ENCODE peak calls at places on chromosomes 2 and 18, in six cellular contexts. One of them, this sample, is unnamed.

GRCh38 chr18:22169889-22170420 is 566 bp downstream of the GATA6 start:
- DNase-seq in hepatocyte: no peak
- DNase-seq in IMR-90: peak; percentile 53
- DNase-seq in SK-N-SH: peak; percentile 32
- DNase-seq in Karpas-422: no peak
- DNase-seq in PC-9: no peak
- DNase-seq in this sample: no peak

GRCh38 chr18:58599106-58599505 is 29.8 kb downstream of the ALPK2 start:
- DNase-seq in hepatocyte: no peak
- DNase-seq in IMR-90: peak; percentile 58
- DNase-seq in SK-N-SH: no peak
- DNase-seq in Karpas-422: no peak
- DNase-seq in PC-9: no peak
- DNase-seq in this sample: no peak

GRCh38 chr2:33111002-33111446 is 164.3 kb downstream of the LTBP1 start:
- DNase-seq in hepatocyte: no peak
- DNase-seq in IMR-90: peak; percentile 73
- DNase-seq in SK-N-SH: no peak
- DNase-seq in Karpas-422: no peak
- DNase-seq in PC-9: no peak
- DNase-seq in this sample: no peak

GRCh38 chr2:112765251-112765650 is 842 bp upstream of the CKAP2L start:
- DNase-seq in hepatocyte: no peak
- DNase-seq in IMR-90: no peak
- DNase-seq in SK-N-SH: no peak
- DNase-seq in Karpas-422: peak; percentile 59
- DNase-seq in PC-9: no peak
- DNase-seq in this sample: peak; percentile 18

GRCh38 chr18:3593381-3593903 is 143.5 kb downstream of the TGIF1 start:
- DNase-seq in hepatocyte: no peak
- DNase-seq in IMR-90: peak; percentile 87
- DNase-seq in SK-N-SH: peak; percentile 68
- DNase-seq in Karpas-422: no peak
- DNase-seq in PC-9: no peak
- DNase-seq in this sample: no peak

GRCh38 chr2:17254421-17254820 is 263.8 kb downstream of the RAD51AP2 start:
- DNase-seq in hepatocyte: no peak
- DNase-seq in IMR-90: no peak
- DNase-seq in SK-N-SH: no peak
- DNase-seq in Karpas-422: no peak
- DNase-seq in PC-9: no peak
- DNase-seq in this sample: no peak

GRCh38 chr2:203740741-203741363 is 34.4 kb downstream of the CD28 start:
- DNase-seq in hepatocyte: no peak
- DNase-seq in IMR-90: peak; percentile 51
- DNase-seq in SK-N-SH: no peak
- DNase-seq in Karpas-422: no peak
- DNase-seq in PC-9: no peak
- DNase-seq in this sample: peak; percentile 31

GRCh38 chr18:70422061-70422965 is 133.5 kb downstream of the SOCS6 start:
- DNase-seq in hepatocyte: peak; percentile 70
- DNase-seq in IMR-90: peak; percentile 93
- DNase-seq in SK-N-SH: no peak
- DNase-seq in Karpas-422: peak; percentile 53
- DNase-seq in PC-9: peak; percentile 97
- DNase-seq in this sample: no peak

GRCh38 chr18:49335677-49336076 is 124.8 kb downstream of the DYM start:
- DNase-seq in hepatocyte: no peak
- DNase-seq in IMR-90: no peak
- DNase-seq in SK-N-SH: no peak
- DNase-seq in Karpas-422: peak; percentile 57
- DNase-seq in PC-9: no peak
- DNase-seq in this sample: peak; percentile 8

GRCh38 chr2:118207889-118208288 is 119.6 kb downstream of the INSIG2 start:
- DNase-seq in hepatocyte: no peak
- DNase-seq in IMR-90: no peak
- DNase-seq in SK-N-SH: no peak
- DNase-seq in Karpas-422: no peak
- DNase-seq in PC-9: no peak
- DNase-seq in this sample: no peak

GRCh38 chr2:111685342-111685741 is 198.7 kb downstream of the ANAPC1 start:
- DNase-seq in hepatocyte: no peak
- DNase-seq in IMR-90: no peak
- DNase-seq in SK-N-SH: no peak
- DNase-seq in Karpas-422: no peak
- DNase-seq in PC-9: peak; percentile 54
- DNase-seq in this sample: no peak

GRCh38 chr2:152618188-152618564 is 99.1 kb downstream of the PRPF40A start:
- DNase-seq in hepatocyte: no peak
- DNase-seq in IMR-90: no peak
- DNase-seq in SK-N-SH: no peak
- DNase-seq in Karpas-422: no peak
- DNase-seq in PC-9: no peak
- DNase-seq in this sample: no peak

GRCh38 chr2:88885275-88885674 is 193.8 kb downstream of the RPIA start:
- DNase-seq in hepatocyte: no peak
- DNase-seq in IMR-90: no peak
- DNase-seq in SK-N-SH: no peak
- DNase-seq in Karpas-422: no peak
- DNase-seq in PC-9: no peak
- DNase-seq in this sample: peak; percentile 89

GRCh38 chr18:35050638-35051287 is 9.6 kb downstream of the MAPRE2 start:
- DNase-seq in hepatocyte: no peak
- DNase-seq in IMR-90: no peak
- DNase-seq in SK-N-SH: peak; percentile 22
- DNase-seq in Karpas-422: no peak
- DNase-seq in PC-9: no peak
- DNase-seq in this sample: no peak

GRCh38 chr2:98846041-98846440 is 90.0 kb downstream of the CRACDL start:
- DNase-seq in hepatocyte: no peak
- DNase-seq in IMR-90: peak; percentile 30
- DNase-seq in SK-N-SH: no peak
- DNase-seq in Karpas-422: no peak
- DNase-seq in PC-9: no peak
- DNase-seq in this sample: no peak

GRCh38 chr18:22637787-22638186 is 220.1 kb upstream of the CTAGE1 start:
- DNase-seq in hepatocyte: peak; percentile 17
- DNase-seq in IMR-90: peak; percentile 89
- DNase-seq in SK-N-SH: no peak
- DNase-seq in Karpas-422: no peak
- DNase-seq in PC-9: no peak
- DNase-seq in this sample: no peak

GRCh38 chr18:62187543-62188378 is 706 bp downstream of the RELCH start:
- DNase-seq in hepatocyte: peak; percentile 62
- DNase-seq in IMR-90: peak; percentile 21
- DNase-seq in SK-N-SH: no peak
- DNase-seq in Karpas-422: peak; percentile 70
- DNase-seq in PC-9: peak; percentile 48
- DNase-seq in this sample: peak; percentile 39

GRCh38 chr2:174914894-174915760 is 90.1 kb downstream of the CHN1 start:
- DNase-seq in hepatocyte: no peak
- DNase-seq in IMR-90: no peak
- DNase-seq in SK-N-SH: peak; percentile 31
- DNase-seq in Karpas-422: no peak
- DNase-seq in PC-9: no peak
- DNase-seq in this sample: no peak

GRCh38 chr2:114700440-114700839 is 258.0 kb downstream of the DPP10 start:
- DNase-seq in hepatocyte: no peak
- DNase-seq in IMR-90: no peak
- DNase-seq in SK-N-SH: no peak
- DNase-seq in Karpas-422: no peak
- DNase-seq in PC-9: no peak
- DNase-seq in this sample: no peak

GRCh38 chr2:178449700-178450573 is 1.0 kb downstream of the PRKRA start:
- DNase-seq in hepatocyte: peak; percentile 37
- DNase-seq in IMR-90: peak; percentile 11
- DNase-seq in SK-N-SH: no peak
- DNase-seq in Karpas-422: no peak
- DNase-seq in PC-9: peak; percentile 54
- DNase-seq in this sample: peak; percentile 18

GRCh38 chr2:57516740-57517340 is 529.8 kb upstream of the VRK2 start:
- DNase-seq in hepatocyte: peak; percentile 27
- DNase-seq in IMR-90: peak; percentile 47
- DNase-seq in SK-N-SH: peak; percentile 19
- DNase-seq in Karpas-422: peak; percentile 84
- DNase-seq in PC-9: peak; percentile 51
- DNase-seq in this sample: peak; percentile 54

GRCh38 chr2:233915133-233915532 is 2.0 kb upstream of the TRPM8 start:
- DNase-seq in hepatocyte: peak; percentile 26
- DNase-seq in IMR-90: peak; percentile 3
- DNase-seq in SK-N-SH: peak; percentile 32
- DNase-seq in Karpas-422: peak; percentile 57
- DNase-seq in PC-9: no peak
- DNase-seq in this sample: peak; percentile 7

GRCh38 chr2:41920812-41921211 is 127.0 kb upstream of the PKDCC start:
- DNase-seq in hepatocyte: no peak
- DNase-seq in IMR-90: no peak
- DNase-seq in SK-N-SH: no peak
- DNase-seq in Karpas-422: no peak
- DNase-seq in PC-9: peak; percentile 89
- DNase-seq in this sample: no peak

GRCh38 chr18:72601481-72601880 is 57.3 kb upstream of the CBLN2 start:
- DNase-seq in hepatocyte: no peak
- DNase-seq in IMR-90: no peak
- DNase-seq in SK-N-SH: no peak
- DNase-seq in Karpas-422: no peak
- DNase-seq in PC-9: no peak
- DNase-seq in this sample: no peak

DNA sequence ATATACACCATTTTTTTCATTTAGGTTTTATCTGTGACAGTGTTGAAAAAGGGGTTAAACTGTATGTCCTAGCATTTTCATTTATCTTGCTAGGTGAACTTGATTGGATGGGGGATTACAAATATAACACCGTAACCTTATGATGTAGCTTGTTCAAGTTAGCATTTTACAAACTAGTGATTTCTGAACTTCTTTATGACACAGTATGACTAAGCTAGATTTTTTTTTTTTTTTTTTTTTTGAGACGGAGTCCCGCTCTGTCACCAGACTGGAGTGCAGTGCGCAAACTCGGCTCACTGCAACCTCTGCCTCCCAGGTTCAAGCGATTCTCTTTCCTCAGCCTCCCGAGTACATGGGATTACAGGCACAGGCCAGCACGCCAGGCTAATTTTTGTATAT is 47.1 kb downstream of the KCMF1 start:
- DNase-seq in hepatocyte: no peak
- DNase-seq in IMR-90: peak; percentile 29
- DNase-seq in SK-N-SH: no peak
- DNase-seq in Karpas-422: no peak
- DNase-seq in PC-9: no peak
- DNase-seq in this sample: no peak
- H4K20me1 ChIP-seq in hepatocyte: peaks cover 77% of the 10 kb centered on the region
- H4K20me1 ChIP-seq in IMR-90: peaks cover 75% of the 10 kb centered on the region
- H4K20me1 ChIP-seq in SK-N-SH: peaks cover 94% of the 10 kb centered on the region
- H4K20me1 ChIP-seq in Karpas-422: peaks cover 46% of the 10 kb centered on the region
- H4K20me1 ChIP-seq in PC-9: peaks cover 55% of the 10 kb centered on the region
- H4K20me1 ChIP-seq in this sample: peaks cover 17% of the 10 kb centered on the region

GRCh38 chr2:47000679-47001075 is 85.1 kb upstream of the MCFD2 start:
- DNase-seq in hepatocyte: no peak
- DNase-seq in IMR-90: no peak
- DNase-seq in SK-N-SH: no peak
- DNase-seq in Karpas-422: no peak
- DNase-seq in PC-9: no peak
- DNase-seq in this sample: no peak

GRCh38 chr2:46999857-47000678 is 84.5 kb upstream of the MCFD2 start:
- DNase-seq in hepatocyte: no peak
- DNase-seq in IMR-90: no peak
- DNase-seq in SK-N-SH: peak; percentile 79
- DNase-seq in Karpas-422: no peak
- DNase-seq in PC-9: no peak
- DNase-seq in this sample: no peak

GRCh38 chr2:46997884-46998283 is 82.3 kb upstream of the MCFD2 start:
- DNase-seq in hepatocyte: no peak
- DNase-seq in IMR-90: no peak
- DNase-seq in SK-N-SH: no peak
- DNase-seq in Karpas-422: no peak
- DNase-seq in PC-9: no peak
- DNase-seq in this sample: no peak

GRCh38 chr2:46998551-46998950 is 82.9 kb upstream of the MCFD2 start:
- DNase-seq in hepatocyte: no peak
- DNase-seq in IMR-90: no peak
- DNase-seq in SK-N-SH: no peak
- DNase-seq in Karpas-422: no peak
- DNase-seq in PC-9: peak; percentile 86
- DNase-seq in this sample: no peak

DNA sequence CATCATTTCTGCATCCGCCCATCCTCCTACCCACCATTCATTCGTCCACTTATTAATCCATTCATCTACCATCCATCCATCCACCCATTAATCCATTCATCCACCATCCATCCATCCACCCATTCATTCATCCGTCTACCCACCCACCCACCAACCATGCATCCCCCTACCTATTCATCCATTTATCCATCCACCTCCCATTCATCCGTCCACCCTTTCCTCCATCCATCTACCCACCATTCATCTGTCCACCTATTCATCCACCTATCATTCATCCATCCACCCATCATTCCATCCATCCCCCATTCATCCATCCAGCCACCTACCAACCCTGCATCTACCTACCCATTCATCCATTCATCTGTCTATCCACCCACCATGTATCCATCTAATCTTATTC is 83.5 kb upstream of the MCFD2 start:
- DNase-seq in hepatocyte: no peak
- DNase-seq in IMR-90: no peak
- DNase-seq in SK-N-SH: no peak
- DNase-seq in Karpas-422: no peak
- DNase-seq in PC-9: no peak
- DNase-seq in this sample: no peak
- H3K4me2 ChIP-seq in hepatocyte: no peak overlapping the region
- H3K4me2 ChIP-seq in IMR-90: no peak overlapping the region
- H3K4me2 ChIP-seq in SK-N-SH: no peak overlapping the region
- H3K4me2 ChIP-seq in Karpas-422: no peak overlapping the region
- H3K4me2 ChIP-seq in PC-9: no peak overlapping the region
- H3K4me2 ChIP-seq in this sample: no peak overlapping the region

GRCh38 chr2:176080540-176081355 is 3.0 kb downstream of the EVX2 start:
- DNase-seq in hepatocyte: peak; percentile 69
- DNase-seq in IMR-90: no peak
- DNase-seq in SK-N-SH: peak; percentile 43
- DNase-seq in Karpas-422: no peak
- DNase-seq in PC-9: no peak
- DNase-seq in this sample: no peak
- H3K4me3 ChIP-seq in hepatocyte: peak overlapping the region; percentile 53
- H3K4me3 ChIP-seq in IMR-90: peak overlapping the region; percentile 14
- H3K4me3 ChIP-seq in SK-N-SH: peak overlapping the region; percentile 48
- H3K4me3 ChIP-seq in Karpas-422: no peak overlapping the region
- H3K4me3 ChIP-seq in PC-9: no peak overlapping the region
- H3K4me3 ChIP-seq in this sample: no peak overlapping the region

GRCh38 chr2:54494087-54494486 is 38.0 kb downstream of the SPTBN1 start:
- DNase-seq in hepatocyte: no peak
- DNase-seq in IMR-90: peak; percentile 16
- DNase-seq in SK-N-SH: no peak
- DNase-seq in Karpas-422: no peak
- DNase-seq in PC-9: no peak
- DNase-seq in this sample: no peak

GRCh38 chr2:54492335-54492734 is 36.2 kb downstream of the SPTBN1 start:
- DNase-seq in hepatocyte: no peak
- DNase-seq in IMR-90: no peak
- DNase-seq in SK-N-SH: no peak
- DNase-seq in Karpas-422: no peak
- DNase-seq in PC-9: peak; percentile 39
- DNase-seq in this sample: no peak

GRCh38 chr2:54486766-54487165 is 30.6 kb downstream of the SPTBN1 start:
- DNase-seq in hepatocyte: no peak
- DNase-seq in IMR-90: no peak
- DNase-seq in SK-N-SH: no peak
- DNase-seq in Karpas-422: no peak
- DNase-seq in PC-9: no peak
- DNase-seq in this sample: no peak

GRCh38 chr2:54490863-54491262 is 34.7 kb downstream of the SPTBN1 start:
- DNase-seq in hepatocyte: no peak
- DNase-seq in IMR-90: no peak
- DNase-seq in SK-N-SH: no peak
- DNase-seq in Karpas-422: no peak
- DNase-seq in PC-9: no peak
- DNase-seq in this sample: no peak
- H4K20me1 ChIP-seq in hepatocyte: peaks cover 23% of the 10 kb centered on the region
- H4K20me1 ChIP-seq in IMR-90: peaks cover 53% of the 10 kb centered on the region
- H4K20me1 ChIP-seq in SK-N-SH: peaks cover 69% of the 10 kb centered on the region
- H4K20me1 ChIP-seq in Karpas-422: no peaks in the 10 kb centered on the region
- H4K20me1 ChIP-seq in PC-9: no peaks in the 10 kb centered on the region
- H4K20me1 ChIP-seq in this sample: no peaks in the 10 kb centered on the region